ENCODE peak calls at places on chromosomes 3 and 15, in nine cellular contexts. A is sigmoid colon, M is H1, H is esophagus muscularis mucosa, U is HepG2, B is K562, S is SK-N-SH, R is stomach, Y is suprapubic skin. E is an unnamed sample.
A peak's percentile ranks its signal among the peaks of the same experiment; 100 is the strongest.

GRCh38 chr3:81764665-81765064 is 3.2 kb upstream of the GBE1 start:
- DNase-seq in U (no peak), R (no peak), M (no peak), Y (no peak), B (no peak), H (no peak), S (no peak), A (no peak), E (no peak)

GRCh38 chr3:141071681-141072260 is 20.6 kb downstream of the SPSB4 start:
- DNase-seq in S (peak; percentile 49), A (peak; percentile 62), U (no peak), Y (peak; percentile 54), M (no peak), H (no peak), B (no peak), R (no peak), E (no peak)

GRCh38 chr15:40785158-40785557 is 15.4 kb downstream of the C15orf62 start:
- DNase-seq in M (no peak), H (no peak), U (no peak), S (no peak), R (no peak), A (no peak), B (no peak), Y (no peak), E (no peak)

GRCh38 chr15:41885841-41886240 is 8.0 kb downstream of the SPTBN5 start:
- DNase-seq in Y (no peak), S (no peak), H (no peak), B (no peak), U (no peak), R (no peak), A (no peak), M (no peak), E (no peak)

GRCh38 chr15:32701863-32702262 is 15.9 kb upstream of the GREM1 start:
- DNase-seq in A (no peak), B (no peak), U (no peak), R (no peak), S (no peak), Y (no peak), M (no peak), H (no peak), E (no peak)

GRCh38 chr3:112394008-112394616 is 61.2 kb downstream of the CD200 start:
- DNase-seq in H (no peak), Y (no peak), B (no peak), R (no peak), U (no peak), A (peak; percentile 73), S (no peak), M (no peak), E (no peak)

GRCh38 chr15:57516327-57517026 is 75.2 kb upstream of the MYZAP start:
- DNase-seq in B (no peak), S (no peak), H (no peak), Y (no peak), R (no peak), M (no peak), U (no peak), A (no peak), E (no peak)

GRCh38 chr3:46690798-46691197 is 2.7 kb downstream of the ALS2CL start:
- DNase-seq in A (no peak), R (peak; percentile 68), Y (no peak), U (no peak), H (no peak), M (no peak), S (no peak), B (no peak), E (peak; percentile 83)

GRCh38 chr3:9659849-9660248 is 10.5 kb downstream of the MTMR14 start:
- DNase-seq in H (no peak), B (no peak), S (no peak), U (no peak), M (no peak), A (no peak), R (no peak), Y (no peak), E (no peak)

GRCh38 chr3:87626471-87626995 is 350.1 kb upstream of the POU1F1 start:
- DNase-seq in R (no peak), Y (no peak), M (no peak), A (no peak), B (no peak), H (no peak), U (no peak), S (no peak), E (no peak)

GRCh38 chr15:68335251-68335650 is 57.7 kb downstream of the FEM1B start:
- DNase-seq in M (no peak), A (no peak), U (no peak), H (no peak), B (no peak), R (no peak), S (no peak), Y (no peak), E (no peak)

GRCh38 chr3:175659951-175660350 is 800.8 kb downstream of the NAALADL2 start:
- DNase-seq in S (no peak), M (no peak), R (no peak), A (no peak), H (no peak), B (no peak), Y (no peak), U (no peak), E (no peak)

GRCh38 chr3:134081211-134081610 is 51.5 kb upstream of the SLCO2A1 start:
- DNase-seq in M (no peak), S (no peak), H (peak; percentile 80), Y (no peak), U (peak; percentile 77), A (no peak), R (no peak), B (no peak), E (no peak)

GRCh38 chr3:27357665-27358258 is 11.4 kb downstream of the NEK10 start:
- DNase-seq in A (no peak), Y (no peak), S (peak; percentile 39), U (peak; percentile 74), M (peak; percentile 55), B (peak; percentile 33), H (no peak), R (peak; percentile 62), E (peak; percentile 69)

GRCh38 chr3:159189994-159190669 is 388.3 kb downstream of the MFSD1 start:
- DNase-seq in B (no peak), A (no peak), M (no peak), Y (no peak), H (no peak), U (no peak), S (no peak), R (no peak), E (no peak)

GRCh38 chr3:31893174-31893573 is 87.9 kb downstream of the OSBPL10 start:
- DNase-seq in Y (no peak), B (no peak), U (no peak), A (no peak), S (no peak), H (no peak), R (no peak), M (no peak), E (no peak)

GRCh38 chr3:126807795-126808194 is 103.8 kb downstream of the CHCHD6 start:
- DNase-seq in A (no peak), R (no peak), H (no peak), M (no peak), Y (no peak), B (no peak), S (no peak), U (no peak), E (no peak)
- TF ChIP-seq EP300 in A (no peak), R (no peak), H (no peak), M (no peak), Y (no peak), B (no peak), S (no peak), U (no peak), E (no peak)

GRCh38 chr3:67649681-67650080 is 4.7 kb downstream of the SUCLG2 start:
- DNase-seq in B (no peak), Y (no peak), R (no peak), M (no peak), H (no peak), A (no peak), S (no peak), U (no peak), E (no peak)
- H3K4me1 ChIP-seq in B (peaks cover 14% of the 10 kb centered on the region), Y (peaks cover 24% of the 10 kb centered on the region), R (peaks cover 74% of the 10 kb centered on the region), M (peaks cover under 1% of the 10 kb centered on the region), H (peaks cover 4% of the 10 kb centered on the region), A (no peaks in the 10 kb centered on the region), S (peaks cover 6% of the 10 kb centered on the region), U (peaks cover 78% of the 10 kb centered on the region), E (peaks cover 44% of the 10 kb centered on the region)

DNA sequence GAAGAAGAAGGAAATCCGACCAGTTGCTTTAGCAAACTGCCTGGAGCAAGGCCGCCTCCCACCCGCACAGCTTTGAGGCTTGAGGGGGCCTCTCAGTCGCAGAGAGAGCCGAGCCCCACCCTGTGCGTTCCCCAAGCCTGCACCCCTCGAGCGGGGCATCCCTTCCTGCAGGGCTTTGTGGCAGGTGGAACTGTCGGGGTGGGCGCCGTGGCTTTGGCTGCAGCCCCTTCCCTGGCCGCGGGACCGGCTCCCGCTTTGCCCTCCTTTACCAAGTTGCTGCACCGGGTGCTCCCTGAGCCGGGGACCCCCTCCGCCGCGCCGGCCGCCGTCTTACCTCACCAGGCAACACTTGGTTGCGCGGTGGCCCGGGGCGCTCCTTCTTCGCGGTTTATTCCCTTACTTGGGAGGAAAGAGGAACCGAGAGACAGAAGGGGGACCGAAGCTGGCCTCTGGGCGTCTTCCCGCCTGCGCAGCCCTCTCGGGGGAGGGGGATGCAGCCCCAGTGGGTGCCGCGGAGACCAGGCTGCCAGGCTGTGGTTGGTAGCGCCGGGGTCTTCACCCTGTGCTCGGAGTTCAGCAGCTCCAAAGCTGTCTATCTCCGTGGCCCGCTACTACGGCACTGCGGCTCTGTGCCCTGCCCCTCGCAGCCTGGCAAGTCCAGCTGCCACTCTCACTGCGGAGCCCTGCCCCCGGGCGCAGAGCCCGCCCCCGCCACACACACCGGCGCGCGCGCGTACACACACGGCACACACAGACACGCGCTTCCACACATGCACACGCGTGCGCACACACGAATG is at the start of gene DGKG:
- DNase-seq in U (no peak), A (peak; percentile 82), R (peak; percentile 58), H (no peak), Y (no peak), M (peak; percentile 72), S (peak; percentile 90), B (no peak), E (peak; percentile 49)
- TF ChIP-seq POLR2AphosphoS5 in U (no peak), A (peak; percentile 93), R (peak; percentile 70), H (peak; percentile 89), Y (no peak), M (no peak), S (no peak), B (no peak), E (peak; percentile 64)

GRCh38 chr3:52436500-52437106 is 8.3 kb downstream of the SEMA3G start:
- DNase-seq in S (peak; percentile 27), U (no peak), Y (peak; percentile 66), H (no peak), M (no peak), A (peak; percentile 45), R (no peak), B (no peak), E (no peak)
- TF ChIP-seq EP300 in S (no peak), U (no peak), Y (no peak), H (no peak), M (no peak), A (no peak), R (no peak), B (no peak), E (no peak)

E was measured in transverse colon.